ENCODE peak calls at places on chromosomes 13 and 19, in six cellular contexts. One of them, this sample, is unnamed.

GRCh38 chr19:46944123-46944718 is 75.4 kb upstream of the NPAS1 start:
- DNase-seq in GM04503: no peak
- DNase-seq in activated CD4-positive, alpha-beta T cell treated with anti-CD3 and anti-CD28 coated beads for 48 hours: no peak
- DNase-seq in stimulated activated CD8-positive, alpha-beta memory T cell treated with anti-CD3 and anti-CD28 coated beads, Interleukin-4, amount 100 ng/mL, for 1 hour: no peak
- DNase-seq in NCI-H2081: no peak
- DNase-seq in astrocyte of the spinal cord: no peak
- DNase-seq in this sample: no peak

GRCh38 chr19:32201211-32201610 is 144.2 kb upstream of the ZNF507 start:
- DNase-seq in GM04503: no peak
- DNase-seq in activated CD4-positive, alpha-beta T cell treated with anti-CD3 and anti-CD28 coated beads for 48 hours: no peak
- DNase-seq in stimulated activated CD8-positive, alpha-beta memory T cell treated with anti-CD3 and anti-CD28 coated beads, Interleukin-4, amount 100 ng/mL, for 1 hour: no peak
- DNase-seq in NCI-H2081: no peak
- DNase-seq in astrocyte of the spinal cord: no peak
- DNase-seq in this sample: no peak

GRCh38 chr19:8174706-8175105 is 25.3 kb upstream of the FBN3 start:
- DNase-seq in GM04503: no peak
- DNase-seq in activated CD4-positive, alpha-beta T cell treated with anti-CD3 and anti-CD28 coated beads for 48 hours: no peak
- DNase-seq in stimulated activated CD8-positive, alpha-beta memory T cell treated with anti-CD3 and anti-CD28 coated beads, Interleukin-4, amount 100 ng/mL, for 1 hour: no peak
- DNase-seq in NCI-H2081: no peak
- DNase-seq in astrocyte of the spinal cord: no peak
- DNase-seq in this sample: no peak

GRCh38 chr13:72295173-72295572 is 428.2 kb upstream of the DACH1 start:
- DNase-seq in GM04503: no peak
- DNase-seq in activated CD4-positive, alpha-beta T cell treated with anti-CD3 and anti-CD28 coated beads for 48 hours: no peak
- DNase-seq in stimulated activated CD8-positive, alpha-beta memory T cell treated with anti-CD3 and anti-CD28 coated beads, Interleukin-4, amount 100 ng/mL, for 1 hour: no peak
- DNase-seq in NCI-H2081: no peak
- DNase-seq in astrocyte of the spinal cord: peak
- DNase-seq in this sample: no peak

GRCh38 chr19:56538254-56538760 is 441 bp upstream of the ZFP28 start:
- DNase-seq in GM04503: peak
- DNase-seq in activated CD4-positive, alpha-beta T cell treated with anti-CD3 and anti-CD28 coated beads for 48 hours: peak
- DNase-seq in stimulated activated CD8-positive, alpha-beta memory T cell treated with anti-CD3 and anti-CD28 coated beads, Interleukin-4, amount 100 ng/mL, for 1 hour: peak
- DNase-seq in NCI-H2081: peak
- DNase-seq in astrocyte of the spinal cord: peak
- DNase-seq in this sample: peak

GRCh38 chr13:33577037-33577436 is 240.9 kb upstream of the RFC3 start:
- DNase-seq in GM04503: no peak
- DNase-seq in activated CD4-positive, alpha-beta T cell treated with anti-CD3 and anti-CD28 coated beads for 48 hours: no peak
- DNase-seq in stimulated activated CD8-positive, alpha-beta memory T cell treated with anti-CD3 and anti-CD28 coated beads, Interleukin-4, amount 100 ng/mL, for 1 hour: no peak
- DNase-seq in NCI-H2081: no peak
- DNase-seq in astrocyte of the spinal cord: no peak
- DNase-seq in this sample: no peak

GRCh38 chr19:4493929-4494690 is 22.0 kb downstream of the HDGFL2 start:
- DNase-seq in GM04503: no peak
- DNase-seq in activated CD4-positive, alpha-beta T cell treated with anti-CD3 and anti-CD28 coated beads for 48 hours: no peak
- DNase-seq in stimulated activated CD8-positive, alpha-beta memory T cell treated with anti-CD3 and anti-CD28 coated beads, Interleukin-4, amount 100 ng/mL, for 1 hour: no peak
- DNase-seq in NCI-H2081: no peak
- DNase-seq in astrocyte of the spinal cord: no peak
- DNase-seq in this sample: no peak

GRCh38 chr19:51460164-51460992 is 2.1 kb upstream of the SIGLEC8 start:
- DNase-seq in GM04503: no peak
- DNase-seq in activated CD4-positive, alpha-beta T cell treated with anti-CD3 and anti-CD28 coated beads for 48 hours: no peak
- DNase-seq in stimulated activated CD8-positive, alpha-beta memory T cell treated with anti-CD3 and anti-CD28 coated beads, Interleukin-4, amount 100 ng/mL, for 1 hour: no peak
- DNase-seq in NCI-H2081: no peak
- DNase-seq in astrocyte of the spinal cord: no peak
- DNase-seq in this sample: no peak

GRCh38 chr19:14407889-14408640 is 11.1 kb downstream of the DDX39A start:
- DNase-seq in GM04503: no peak
- DNase-seq in activated CD4-positive, alpha-beta T cell treated with anti-CD3 and anti-CD28 coated beads for 48 hours: peak
- DNase-seq in stimulated activated CD8-positive, alpha-beta memory T cell treated with anti-CD3 and anti-CD28 coated beads, Interleukin-4, amount 100 ng/mL, for 1 hour: no peak
- DNase-seq in NCI-H2081: no peak
- DNase-seq in astrocyte of the spinal cord: no peak
- DNase-seq in this sample: no peak

GRCh38 chr13:113413178-113413897 is 40.0 kb downstream of the ADPRHL1 start:
- DNase-seq in GM04503: no peak
- DNase-seq in activated CD4-positive, alpha-beta T cell treated with anti-CD3 and anti-CD28 coated beads for 48 hours: no peak
- DNase-seq in stimulated activated CD8-positive, alpha-beta memory T cell treated with anti-CD3 and anti-CD28 coated beads, Interleukin-4, amount 100 ng/mL, for 1 hour: no peak
- DNase-seq in NCI-H2081: no peak
- DNase-seq in astrocyte of the spinal cord: peak
- DNase-seq in this sample: no peak

GRCh38 chr13:26372747-26373146 is 118.8 kb downstream of the CDK8 start:
- DNase-seq in GM04503: no peak
- DNase-seq in activated CD4-positive, alpha-beta T cell treated with anti-CD3 and anti-CD28 coated beads for 48 hours: no peak
- DNase-seq in stimulated activated CD8-positive, alpha-beta memory T cell treated with anti-CD3 and anti-CD28 coated beads, Interleukin-4, amount 100 ng/mL, for 1 hour: no peak
- DNase-seq in NCI-H2081: no peak
- DNase-seq in astrocyte of the spinal cord: no peak
- DNase-seq in this sample: no peak

GRCh38 chr13:29046588-29046987 is 226.4 kb downstream of the MTUS2 start:
- DNase-seq in GM04503: no peak
- DNase-seq in activated CD4-positive, alpha-beta T cell treated with anti-CD3 and anti-CD28 coated beads for 48 hours: no peak
- DNase-seq in stimulated activated CD8-positive, alpha-beta memory T cell treated with anti-CD3 and anti-CD28 coated beads, Interleukin-4, amount 100 ng/mL, for 1 hour: no peak
- DNase-seq in NCI-H2081: no peak
- DNase-seq in astrocyte of the spinal cord: no peak
- DNase-seq in this sample: no peak

GRCh38 chr13:66205807-66206206 is 1024.3 kb downstream of the PCDH9 start:
- DNase-seq in GM04503: no peak
- DNase-seq in activated CD4-positive, alpha-beta T cell treated with anti-CD3 and anti-CD28 coated beads for 48 hours: no peak
- DNase-seq in stimulated activated CD8-positive, alpha-beta memory T cell treated with anti-CD3 and anti-CD28 coated beads, Interleukin-4, amount 100 ng/mL, for 1 hour: no peak
- DNase-seq in NCI-H2081: no peak
- DNase-seq in astrocyte of the spinal cord: no peak
- DNase-seq in this sample: no peak

GRCh38 chr19:29259153-29259552 is 46.2 kb upstream of the UQCRFS1 start:
- DNase-seq in GM04503: no peak
- DNase-seq in activated CD4-positive, alpha-beta T cell treated with anti-CD3 and anti-CD28 coated beads for 48 hours: no peak
- DNase-seq in stimulated activated CD8-positive, alpha-beta memory T cell treated with anti-CD3 and anti-CD28 coated beads, Interleukin-4, amount 100 ng/mL, for 1 hour: no peak
- DNase-seq in NCI-H2081: no peak
- DNase-seq in astrocyte of the spinal cord: no peak
- DNase-seq in this sample: no peak

GRCh38 chr19:39299832-39300231 is 3.6 kb downstream of the IFNL1 start:
- DNase-seq in GM04503: no peak
- DNase-seq in activated CD4-positive, alpha-beta T cell treated with anti-CD3 and anti-CD28 coated beads for 48 hours: no peak
- DNase-seq in stimulated activated CD8-positive, alpha-beta memory T cell treated with anti-CD3 and anti-CD28 coated beads, Interleukin-4, amount 100 ng/mL, for 1 hour: no peak
- DNase-seq in NCI-H2081: no peak
- DNase-seq in astrocyte of the spinal cord: no peak
- DNase-seq in this sample: no peak

GRCh38 chr19:53892981-53893325 is 11.0 kb downstream of the PRKCG start:
- DNase-seq in GM04503: no peak
- DNase-seq in activated CD4-positive, alpha-beta T cell treated with anti-CD3 and anti-CD28 coated beads for 48 hours: no peak
- DNase-seq in stimulated activated CD8-positive, alpha-beta memory T cell treated with anti-CD3 and anti-CD28 coated beads, Interleukin-4, amount 100 ng/mL, for 1 hour: no peak
- DNase-seq in NCI-H2081: no peak
- DNase-seq in astrocyte of the spinal cord: no peak
- DNase-seq in this sample: no peak

GRCh38 chr13:63497601-63498000 is 2082.0 kb upstream of the PCDH20 start:
- DNase-seq in GM04503: no peak
- DNase-seq in activated CD4-positive, alpha-beta T cell treated with anti-CD3 and anti-CD28 coated beads for 48 hours: no peak
- DNase-seq in stimulated activated CD8-positive, alpha-beta memory T cell treated with anti-CD3 and anti-CD28 coated beads, Interleukin-4, amount 100 ng/mL, for 1 hour: no peak
- DNase-seq in NCI-H2081: no peak
- DNase-seq in astrocyte of the spinal cord: no peak
- DNase-seq in this sample: no peak

GRCh38 chr19:39544201-39544903 is 4.4 kb upstream of the EID2 start:
- DNase-seq in GM04503: no peak
- DNase-seq in activated CD4-positive, alpha-beta T cell treated with anti-CD3 and anti-CD28 coated beads for 48 hours: peak
- DNase-seq in stimulated activated CD8-positive, alpha-beta memory T cell treated with anti-CD3 and anti-CD28 coated beads, Interleukin-4, amount 100 ng/mL, for 1 hour: no peak
- DNase-seq in NCI-H2081: no peak
- DNase-seq in astrocyte of the spinal cord: no peak
- DNase-seq in this sample: no peak

GRCh38 chr13:49369876-49370275 is 74.0 kb downstream of the CAB39L start:
- DNase-seq in GM04503: no peak
- DNase-seq in activated CD4-positive, alpha-beta T cell treated with anti-CD3 and anti-CD28 coated beads for 48 hours: no peak
- DNase-seq in stimulated activated CD8-positive, alpha-beta memory T cell treated with anti-CD3 and anti-CD28 coated beads, Interleukin-4, amount 100 ng/mL, for 1 hour: no peak
- DNase-seq in NCI-H2081: no peak
- DNase-seq in astrocyte of the spinal cord: no peak
- DNase-seq in this sample: no peak

GRCh38 chr13:25939961-25940687 is 111.7 kb downstream of the SHISA2 start:
- DNase-seq in GM04503: no peak
- DNase-seq in activated CD4-positive, alpha-beta T cell treated with anti-CD3 and anti-CD28 coated beads for 48 hours: no peak
- DNase-seq in stimulated activated CD8-positive, alpha-beta memory T cell treated with anti-CD3 and anti-CD28 coated beads, Interleukin-4, amount 100 ng/mL, for 1 hour: no peak
- DNase-seq in NCI-H2081: no peak
- DNase-seq in astrocyte of the spinal cord: no peak
- DNase-seq in this sample: no peak

GRCh38 chr13:112885782-112886268 is 83.2 kb upstream of the MCF2L start:
- DNase-seq in GM04503: peak
- DNase-seq in activated CD4-positive, alpha-beta T cell treated with anti-CD3 and anti-CD28 coated beads for 48 hours: no peak
- DNase-seq in stimulated activated CD8-positive, alpha-beta memory T cell treated with anti-CD3 and anti-CD28 coated beads, Interleukin-4, amount 100 ng/mL, for 1 hour: no peak
- DNase-seq in NCI-H2081: peak
- DNase-seq in astrocyte of the spinal cord: peak
- DNase-seq in this sample: peak